ENCODE peak calls at places on chromosomes 7 and 10, in seven cellular contexts. X is AG09309, D is IMR-90, T is adrenal gland, U is mucosa of descending colon, P is fibroblast of the aortic adventitia, R is endothelial cell of umbilical vein. J is an unnamed sample.

GRCh38 chr7:44291066-44291732 is 34.2 kb downstream of the CAMK2B start:
- DNase-seq in X (no peak), D (peak; percentile 94), T (peak; percentile 45), U (peak; percentile 51), P (peak; percentile 98), R (peak; percentile 85), J (peak; percentile 99)

GRCh38 chr10:84608126-84608525 is 279.7 kb downstream of the CCSER2 start:
- DNase-seq in X (no peak), D (no peak), T (no peak), U (no peak), P (no peak), R (no peak), J (no peak)

GRCh38 chr10:7258948-7259523 is 151.8 kb downstream of the SFMBT2 start:
- DNase-seq in X (no peak), D (no peak), T (no peak), U (no peak), P (no peak), R (no peak), J (no peak)

GRCh38 chr10:24886281-24886680 is 66.1 kb downstream of the PRTFDC1 start:
- DNase-seq in X (no peak), D (no peak), T (no peak), U (no peak), P (no peak), R (no peak), J (no peak)

GRCh38 chr7:114294036-114294435 is 120.6 kb upstream of the FOXP2 start:
- DNase-seq in X (no peak), D (no peak), T (no peak), U (no peak), P (no peak), R (no peak), J (no peak)

GRCh38 chr7:146004805-146005204 is 111.8 kb upstream of the CNTNAP2 start:
- DNase-seq in X (no peak), D (no peak), T (no peak), U (no peak), P (no peak), R (no peak), J (no peak)

GRCh38 chr7:157000047-157000726 is 10.3 kb downstream of the MNX1 start:
- DNase-seq in X (no peak), D (no peak), T (no peak), U (no peak), P (no peak), R (no peak), J (no peak)

GRCh38 chr7:50781894-50782293 is 802 bp downstream of the GRB10 start:
- DNase-seq in X (no peak), D (no peak), T (no peak), U (no peak), P (no peak), R (no peak), J (no peak)

GRCh38 chr7:43904533-43905208 is 1.7 kb downstream of the URGCP start:
- DNase-seq in X (no peak), D (peak; percentile 48), T (no peak), U (no peak), P (peak; percentile 25), R (no peak), J (no peak)

GRCh38 chr7:94049615-94050014 is 45.5 kb upstream of the BET1 start:
- DNase-seq in X (no peak), D (no peak), T (no peak), U (no peak), P (no peak), R (no peak), J (no peak)

GRCh38 chr10:69640196-69640980 is 10.3 kb downstream of the FAM241B start:
- DNase-seq in X (no peak), D (no peak), T (peak; percentile 12), U (no peak), P (no peak), R (no peak), J (no peak)

GRCh38 chr10:87750817-87751216 is 67.2 kb downstream of the ATAD1 start:
- DNase-seq in X (no peak), D (no peak), T (no peak), U (no peak), P (no peak), R (no peak), J (no peak)

GRCh38 chr7:108146070-108146842 is 16.1 kb upstream of the LAMB4 start:
- DNase-seq in X (peak; percentile 47), D (peak; percentile 86), T (peak; percentile 60), U (no peak), P (peak; percentile 94), R (peak; percentile 80), J (peak; percentile 91)

GRCh38 chr10:689433-690226 is at the start of gene DIP2C:
- DNase-seq in X (no peak), D (peak; percentile 77), T (peak; percentile 67), U (no peak), P (peak; percentile 72), R (peak; percentile 41), J (peak; percentile 81)

GRCh38 chr7:103691291-103691690 is 245.3 kb upstream of the SLC26A5 start:
- DNase-seq in X (no peak), D (no peak), T (no peak), U (no peak), P (no peak), R (no peak), J (no peak)

DNA sequence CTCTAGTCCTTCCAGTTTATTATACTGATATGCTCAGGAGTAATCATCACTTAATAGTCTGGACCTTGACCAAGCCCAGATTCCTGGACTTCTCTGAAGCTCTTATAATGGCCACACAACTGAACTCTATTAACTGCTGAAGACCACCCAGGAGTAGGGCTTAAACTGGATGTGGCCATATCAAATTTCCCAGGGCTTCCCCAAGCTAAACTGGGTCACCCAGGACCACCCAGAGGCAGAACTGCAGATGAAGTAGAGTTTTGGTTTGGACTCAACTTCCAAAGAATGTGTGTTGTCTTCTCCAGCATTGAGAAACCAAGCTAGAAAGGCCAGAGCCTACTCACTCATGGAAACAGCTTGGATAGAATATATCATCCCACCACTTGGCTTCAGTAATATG is 358.1 kb upstream of the MEOX2 start:
- DNase-seq in X (no peak), D (no peak), T (no peak), U (no peak), P (no peak), R (no peak), J (no peak)
- H3K4me3 ChIP-seq in X (no peak overlapping the region), D (no peak overlapping the region), T (no peak overlapping the region), U (no peak overlapping the region), P (no peak overlapping the region), R (no peak overlapping the region), J (no peak overlapping the region)

GRCh38 chr10:1696106-1696505 is 41.2 kb downstream of the ADARB2 start:
- DNase-seq in X (no peak), D (no peak), T (no peak), U (no peak), P (no peak), R (no peak), J (no peak)

GRCh38 chr10:1698185-1698584 is 39.1 kb downstream of the ADARB2 start:
- DNase-seq in X (no peak), D (no peak), T (no peak), U (no peak), P (no peak), R (no peak), J (no peak)
- TF ChIP-seq CTCF in X (no peak), D (no peak), T (no peak), U (no peak), P (no peak), R (no peak), J (no peak)

GRCh38 chr7:70684173-70684572 is 447.8 kb upstream of the GALNT17 start:
- DNase-seq in X (no peak), D (no peak), T (no peak), U (no peak), P (no peak), R (no peak), J (no peak)

GRCh38 chr7:70681847-70682350 is 450.0 kb upstream of the GALNT17 start:
- DNase-seq in X (no peak), D (no peak), T (no peak), U (no peak), P (no peak), R (no peak), J (no peak)

GRCh38 chr7:70678621-70679251 is 453.2 kb upstream of the GALNT17 start:
- DNase-seq in X (peak; percentile 57), D (peak; percentile 57), T (no peak), U (no peak), P (peak; percentile 26), R (no peak), J (peak; percentile 2)

GRCh38 chr7:70679666-70680065 is 452.3 kb upstream of the GALNT17 start:
- DNase-seq in X (no peak), D (no peak), T (no peak), U (no peak), P (no peak), R (no peak), J (no peak)

DNA sequence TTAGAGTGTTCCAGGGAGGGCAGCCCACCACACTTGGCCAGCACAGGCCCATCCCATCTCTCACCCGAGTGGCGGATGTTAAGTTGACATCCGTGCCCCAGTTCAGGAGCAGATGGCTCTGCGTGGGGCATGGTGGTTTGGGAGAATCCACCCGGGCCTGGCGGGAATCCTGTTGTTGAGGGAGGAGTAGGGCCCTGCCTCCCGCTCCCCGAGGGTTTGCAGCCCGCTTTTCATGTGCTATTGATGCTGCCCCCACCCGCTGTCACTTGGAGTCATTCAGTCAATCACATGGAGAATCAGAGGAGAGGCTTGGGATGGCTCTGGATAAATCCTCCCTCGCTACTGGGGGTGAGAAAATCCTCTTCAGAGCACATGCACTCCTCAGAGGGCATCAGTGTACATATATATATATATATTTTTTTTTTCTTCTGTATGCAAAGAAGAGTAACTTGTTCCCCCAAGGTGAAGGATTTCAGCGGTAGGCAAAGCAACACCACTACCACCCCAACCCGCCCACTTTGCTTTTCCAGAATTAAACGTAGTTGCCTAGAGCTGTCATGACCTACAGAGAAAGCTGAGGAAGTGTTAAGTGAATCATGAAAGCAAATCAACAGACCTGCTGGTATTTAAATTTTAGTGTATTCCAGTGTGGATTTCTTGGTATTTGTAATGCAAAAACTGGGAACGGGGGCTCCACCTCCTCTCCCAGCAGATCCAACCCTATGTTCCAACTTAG is 450.7 kb upstream of the GALNT17 start:
- DNase-seq in X (no peak), D (no peak), T (no peak), U (no peak), P (no peak), R (no peak), J (no peak)
- H3K4me3 ChIP-seq in X (peak overlapping the region; percentile 8), D (no peak overlapping the region), T (no peak overlapping the region), U (no peak overlapping the region), P (no peak overlapping the region), R (no peak overlapping the region), J (no peak overlapping the region)

GRCh38 chr10:67280405-67280804 is 354.6 kb downstream of the LRRTM3 start:
- DNase-seq in X (no peak), D (no peak), T (no peak), U (no peak), P (no peak), R (no peak), J (no peak)

GRCh38 chr10:67282871-67283270 is 357.0 kb downstream of the LRRTM3 start:
- DNase-seq in X (no peak), D (no peak), T (no peak), U (no peak), P (no peak), R (no peak), J (no peak)

GRCh38 chr10:67288688-67289410 is 363.0 kb downstream of the LRRTM3 start:
- DNase-seq in X (no peak), D (no peak), T (peak; percentile 23), U (no peak), P (no peak), R (no peak), J (no peak)

DNA sequence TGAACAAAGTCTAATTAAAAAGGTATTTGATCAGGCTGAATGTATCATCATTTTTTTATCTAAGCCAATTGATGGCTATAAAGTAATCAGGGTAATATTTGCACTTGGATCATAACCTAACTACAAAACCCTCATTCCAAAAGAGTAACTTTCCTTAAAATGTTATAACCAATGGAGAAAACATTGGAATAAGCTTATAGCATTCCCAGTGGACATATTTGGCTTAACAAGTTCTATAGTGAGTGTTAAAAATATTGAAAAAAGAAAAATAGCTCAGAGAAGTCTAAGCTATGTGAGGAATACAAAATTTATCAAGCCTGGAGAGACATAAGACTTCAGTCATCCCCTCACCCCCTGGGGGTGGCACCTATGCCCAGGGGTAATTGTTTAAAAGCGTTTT is 358.8 kb downstream of the LRRTM3 start:
- DNase-seq in X (no peak), D (no peak), T (no peak), U (no peak), P (no peak), R (no peak), J (no peak)
- TF ChIP-seq CTCF in X (no peak), D (no peak), T (no peak), U (no peak), P (no peak), R (no peak), J (no peak)

J was measured in fibroblast of pulmonary artery.